ENCODE peak calls at places on chromosomes 3 and 15, in six cellular contexts. Y is stimulated activated naive CD4-positive, alpha-beta T cell; E is dermis blood vessel endothelial cell; J is stimulated activated CD4-positive, alpha-beta T cell treated with anti-CD3 and anti-CD28 coated beads, Interleukin-15, amount 100 ng/mL, for 1 hour; N is hepatic stellate cell; O is NCI-H146. S is an unnamed sample.

GRCh38 chr15:60384052-60384451 is 13.7 kb downstream of the ANXA2 start:
- DNase-seq in Y (no peak), E (peak), J (no peak), N (no peak), O (no peak), S (no peak)

GRCh38 chr15:79916424-79916823 is 19.6 kb upstream of the MTHFS start:
- DNase-seq in Y (no peak), E (peak), J (no peak), N (no peak), O (no peak), S (no peak)

GRCh38 chr3:179146911-179147570 is 1.1 kb upstream of the PIK3CA start:
- DNase-seq in Y (peak), E (peak), J (no peak), N (peak), O (peak), S (peak)

GRCh38 chr3:121592856-121593702 is at the start of gene FBXO40:
- DNase-seq in Y (no peak), E (no peak), J (no peak), N (no peak), O (peak), S (no peak)

GRCh38 chr3:195104340-195104739 is 166.6 kb downstream of the XXYLT1 start:
- DNase-seq in Y (no peak), E (no peak), J (no peak), N (no peak), O (no peak), S (no peak)

GRCh38 chr15:83810110-83810509 is 156.2 kb downstream of the ADAMTSL3 start:
- DNase-seq in Y (no peak), E (no peak), J (no peak), N (no peak), O (no peak), S (no peak)

GRCh38 chr15:55993804-55994539 is 560 bp upstream of the NEDD4 start:
- DNase-seq in Y (no peak), E (peak), J (no peak), N (peak), O (peak), S (peak)

GRCh38 chr3:46756642-46757041 is 39.0 kb upstream of the PRSS50 start:
- DNase-seq in Y (no peak), E (no peak), J (no peak), N (no peak), O (no peak), S (no peak)

GRCh38 chr3:197168606-197169005 is 129.8 kb downstream of the DLG1 start:
- DNase-seq in Y (no peak), E (peak), J (no peak), N (no peak), O (no peak), S (peak)

GRCh38 chr3:133988631-133989161 is 41.0 kb downstream of the SLCO2A1 start:
- DNase-seq in Y (no peak), E (no peak), J (no peak), N (no peak), O (no peak), S (no peak)